ENCODE peak calls at places on chromosomes 16 and 17, in seven cellular contexts. One of them, this sample, is unnamed.

GRCh38 chr17:63096426-63096825 is 130.4 kb downstream of the TANC2 start:
- DNase-seq in OCI-LY7: no peak
- DNase-seq in H1: no peak
- DNase-seq in hepatocyte: no peak
- DNase-seq in fibroblast of lung: peak
- DNase-seq in IMR-90: peak
- DNase-seq in GM12878: no peak
- DNase-seq in this sample: no peak

GRCh38 chr17:81910840-81911276 is 341 bp downstream of the PCYT2 start:
- DNase-seq in GM12878: no peak
- DNase-seq in IMR-90: no peak
- DNase-seq in H1: no peak
- DNase-seq in hepatocyte: peak
- DNase-seq in OCI-LY7: no peak
- DNase-seq in fibroblast of lung: no peak
- DNase-seq in this sample: peak

GRCh38 chr17:72931163-72931562 is 161.3 kb downstream of the SLC39A11 start:
- DNase-seq in fibroblast of lung: no peak
- DNase-seq in H1: no peak
- DNase-seq in GM12878: peak
- DNase-seq in IMR-90: no peak
- DNase-seq in hepatocyte: no peak
- DNase-seq in OCI-LY7: peak
- DNase-seq in this sample: no peak

GRCh38 chr16:52496051-52496876 is 50.7 kb downstream of the TOX3 start:
- DNase-seq in fibroblast of lung: no peak
- DNase-seq in GM12878: no peak
- DNase-seq in OCI-LY7: no peak
- DNase-seq in hepatocyte: no peak
- DNase-seq in H1: no peak
- DNase-seq in IMR-90: no peak
- DNase-seq in this sample: no peak

GRCh38 chr17:77311371-77311981 is 170.7 kb downstream of the SEC14L1 start:
- DNase-seq in fibroblast of lung: no peak
- DNase-seq in OCI-LY7: peak
- DNase-seq in H1: no peak
- DNase-seq in GM12878: no peak
- DNase-seq in IMR-90: no peak
- DNase-seq in hepatocyte: no peak
- DNase-seq in this sample: no peak

GRCh38 chr16:31508706-31509523 is 724 bp upstream of the RUSF1 start:
- DNase-seq in fibroblast of lung: peak
- DNase-seq in H1: no peak
- DNase-seq in OCI-LY7: no peak
- DNase-seq in GM12878: no peak
- DNase-seq in hepatocyte: no peak
- DNase-seq in IMR-90: peak
- DNase-seq in this sample: no peak

GRCh38 chr16:2282866-2283555 is 15.1 kb upstream of the RNPS1 start:
- DNase-seq in GM12878: no peak
- DNase-seq in fibroblast of lung: no peak
- DNase-seq in hepatocyte: no peak
- DNase-seq in OCI-LY7: no peak
- DNase-seq in H1: no peak
- DNase-seq in IMR-90: no peak
- DNase-seq in this sample: no peak

GRCh38 chr16:75761111-75761510 is 34.8 kb upstream of the CPHXL start:
- DNase-seq in GM12878: no peak
- DNase-seq in H1: no peak
- DNase-seq in OCI-LY7: peak
- DNase-seq in fibroblast of lung: peak
- DNase-seq in hepatocyte: no peak
- DNase-seq in IMR-90: peak
- DNase-seq in this sample: no peak

GRCh38 chr17:50909765-50910661 is 43.9 kb upstream of the TOB1 start:
- DNase-seq in GM12878: no peak
- DNase-seq in fibroblast of lung: no peak
- DNase-seq in OCI-LY7: no peak
- DNase-seq in hepatocyte: no peak
- DNase-seq in IMR-90: no peak
- DNase-seq in H1: no peak
- DNase-seq in this sample: no peak

GRCh38 chr17:2691069-2691871 is 20.3 kb downstream of the CLUH start:
- DNase-seq in OCI-LY7: no peak
- DNase-seq in GM12878: no peak
- DNase-seq in hepatocyte: no peak
- DNase-seq in IMR-90: no peak
- DNase-seq in fibroblast of lung: no peak
- DNase-seq in H1: no peak
- DNase-seq in this sample: no peak

GRCh38 chr16:21150375-21151001 is at the start of gene DNAH3:
- DNase-seq in fibroblast of lung: no peak
- DNase-seq in OCI-LY7: no peak
- DNase-seq in GM12878: no peak
- DNase-seq in IMR-90: no peak
- DNase-seq in hepatocyte: no peak
- DNase-seq in H1: no peak
- DNase-seq in this sample: no peak

GRCh38 chr17:50163846-50164696 is 1.7 kb upstream of the SGCA start:
- DNase-seq in GM12878: peak
- DNase-seq in fibroblast of lung: no peak
- DNase-seq in IMR-90: no peak
- DNase-seq in H1: no peak
- DNase-seq in hepatocyte: no peak
- DNase-seq in OCI-LY7: no peak
- DNase-seq in this sample: no peak

GRCh38 chr17:82252511-82253178 is 20.9 kb downstream of the CSNK1D start:
- DNase-seq in IMR-90: no peak
- DNase-seq in fibroblast of lung: no peak
- DNase-seq in OCI-LY7: no peak
- DNase-seq in H1: no peak
- DNase-seq in GM12878: no peak
- DNase-seq in hepatocyte: no peak
- DNase-seq in this sample: no peak

GRCh38 chr16:12195296-12195695 is 218.8 kb downstream of the SNX29 start:
- DNase-seq in H1: no peak
- DNase-seq in fibroblast of lung: no peak
- DNase-seq in OCI-LY7: no peak
- DNase-seq in GM12878: no peak
- DNase-seq in IMR-90: no peak
- DNase-seq in hepatocyte: no peak
- DNase-seq in this sample: no peak

GRCh38 chr17:41943492-41943891 is 13.1 kb downstream of the ODAD4 start:
- DNase-seq in fibroblast of lung: no peak
- DNase-seq in GM12878: no peak
- DNase-seq in IMR-90: no peak
- DNase-seq in hepatocyte: no peak
- DNase-seq in OCI-LY7: no peak
- DNase-seq in H1: no peak
- DNase-seq in this sample: no peak

GRCh38 chr17:82435601-82436583 is 14.7 kb downstream of the CYBC1 start:
- DNase-seq in H1: no peak
- DNase-seq in hepatocyte: no peak
- DNase-seq in IMR-90: no peak
- DNase-seq in fibroblast of lung: no peak
- DNase-seq in OCI-LY7: no peak
- DNase-seq in GM12878: no peak
- DNase-seq in this sample: no peak

GRCh38 chr17:75695141-75695829 is 26.0 kb upstream of the ITGB4 start:
- DNase-seq in GM12878: no peak
- DNase-seq in H1: no peak
- DNase-seq in fibroblast of lung: peak
- DNase-seq in hepatocyte: no peak
- DNase-seq in OCI-LY7: no peak
- DNase-seq in IMR-90: peak
- DNase-seq in this sample: no peak

GRCh38 chr17:28878981-28879380 is 18.6 kb downstream of the FLOT2 start:
- DNase-seq in IMR-90: peak
- DNase-seq in GM12878: no peak
- DNase-seq in fibroblast of lung: peak
- DNase-seq in hepatocyte: peak
- DNase-seq in H1: peak
- DNase-seq in OCI-LY7: peak
- DNase-seq in this sample: peak

GRCh38 chr17:74354123-74354522 is 7.5 kb downstream of the BTBD17 start:
- DNase-seq in GM12878: no peak
- DNase-seq in H1: peak
- DNase-seq in hepatocyte: peak
- DNase-seq in IMR-90: no peak
- DNase-seq in fibroblast of lung: peak
- DNase-seq in OCI-LY7: peak
- DNase-seq in this sample: peak

DNA sequence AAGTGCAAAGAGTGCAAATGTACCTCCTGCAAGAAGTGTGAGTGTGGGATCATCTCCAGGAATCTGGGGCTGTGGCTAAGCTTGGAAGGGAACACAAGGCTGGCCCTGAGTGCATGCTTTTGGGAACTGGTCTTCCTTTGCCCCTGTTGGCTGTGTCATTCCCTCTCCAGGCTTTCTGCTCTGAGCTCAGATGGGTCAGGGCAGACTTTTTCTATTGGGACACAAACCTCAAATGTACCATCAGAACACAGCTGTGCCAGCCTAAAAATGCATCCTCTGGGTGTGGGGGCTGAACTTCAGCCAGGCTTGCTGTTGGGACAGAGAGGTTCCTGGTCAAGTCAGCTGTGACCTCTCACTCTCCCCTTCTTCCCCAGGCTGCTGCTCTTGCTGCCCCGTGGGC is 914 bp downstream of the MT1B start:
- DNase-seq in GM12878: no peak
- DNase-seq in fibroblast of lung: no peak
- DNase-seq in H1: no peak
- DNase-seq in OCI-LY7: no peak
- DNase-seq in hepatocyte: no peak
- DNase-seq in IMR-90: no peak
- DNase-seq in this sample: no peak
- H3K27ac ChIP-seq in GM12878: no peak
- H3K27ac ChIP-seq in fibroblast of lung: no peak
- H3K27ac ChIP-seq in H1: no peak
- H3K27ac ChIP-seq in OCI-LY7: no peak
- H3K27ac ChIP-seq in hepatocyte: no peak
- H3K27ac ChIP-seq in IMR-90: no peak
- H3K27ac ChIP-seq in this sample: no peak

GRCh38 chr17:64129515-64129764 is 504 bp downstream of the ERN1 start:
- DNase-seq in hepatocyte: no peak
- DNase-seq in fibroblast of lung: no peak
- DNase-seq in IMR-90: no peak
- DNase-seq in OCI-LY7: no peak
- DNase-seq in GM12878: no peak
- DNase-seq in H1: no peak
- DNase-seq in this sample: no peak
- H2AFZ ChIP-seq in hepatocyte: peak
- H2AFZ ChIP-seq in fibroblast of lung: peak
- H2AFZ ChIP-seq in IMR-90: peak
- H2AFZ ChIP-seq in OCI-LY7: no peak
- H2AFZ ChIP-seq in GM12878: peak
- H2AFZ ChIP-seq in H1: peak
- H2AFZ ChIP-seq in this sample: peak

DNA sequence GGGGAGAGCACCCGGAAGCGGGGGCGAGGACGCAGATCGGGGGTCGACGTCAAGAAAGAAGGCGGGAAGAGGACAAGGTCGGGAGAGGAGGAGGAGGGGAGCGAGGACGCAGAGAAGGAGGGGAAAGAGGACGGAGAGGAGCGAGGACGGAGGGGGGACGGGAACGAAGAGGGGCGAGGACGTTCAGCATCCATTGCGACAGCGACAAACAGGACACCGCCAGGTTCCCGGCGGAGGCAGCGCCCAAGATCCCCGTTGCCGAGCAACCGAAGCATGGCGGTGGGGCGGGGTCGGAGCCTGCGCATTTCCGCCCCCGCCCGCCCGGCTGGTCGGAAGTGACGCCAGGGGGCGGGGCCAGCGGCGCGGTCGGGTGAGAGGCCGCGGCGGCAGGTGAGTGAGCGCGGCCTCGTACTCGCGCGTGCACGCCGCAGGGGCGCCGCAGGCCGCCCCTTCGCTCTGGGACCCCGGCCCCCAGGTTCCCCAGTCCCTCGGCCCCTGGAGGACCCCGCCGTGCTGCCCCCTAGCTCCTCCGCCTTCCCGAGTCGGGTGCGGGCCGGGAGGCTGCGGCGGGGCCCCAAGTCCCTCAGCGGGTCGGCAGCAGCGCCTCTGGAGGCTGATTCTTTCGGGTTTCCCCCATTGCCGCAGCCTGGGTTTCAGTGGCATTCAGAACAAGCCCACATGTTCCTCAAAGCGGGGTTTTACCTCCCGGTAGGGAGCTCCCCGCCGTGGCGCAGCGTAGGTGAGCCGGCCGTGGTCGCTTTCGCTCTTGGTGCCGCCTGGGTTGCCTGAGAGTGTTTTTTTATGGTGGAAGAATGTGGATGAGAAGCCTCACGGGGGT is at the start of gene FAM234A:
- DNase-seq in IMR-90: peak
- DNase-seq in hepatocyte: peak
- DNase-seq in H1: peak
- DNase-seq in fibroblast of lung: peak
- DNase-seq in OCI-LY7: peak
- DNase-seq in GM12878: peak
- DNase-seq in this sample: peak
- TF ChIP-seq CTCF in IMR-90: peak
- TF ChIP-seq CTCF in hepatocyte: peak
- TF ChIP-seq CTCF in H1: peak
- TF ChIP-seq CTCF in fibroblast of lung: peak
- TF ChIP-seq CTCF in OCI-LY7: peak
- TF ChIP-seq CTCF in GM12878: peak
- TF ChIP-seq CTCF in this sample: peak

GRCh38 chr16:69881141-69881540 is 70.0 kb upstream of the CLEC18A start:
- DNase-seq in hepatocyte: no peak
- DNase-seq in H1: no peak
- DNase-seq in GM12878: no peak
- DNase-seq in fibroblast of lung: no peak
- DNase-seq in IMR-90: no peak
- DNase-seq in OCI-LY7: no peak
- DNase-seq in this sample: no peak

GRCh38 chr16:69883744-69884143 is 67.4 kb upstream of the CLEC18A start:
- DNase-seq in OCI-LY7: no peak
- DNase-seq in H1: no peak
- DNase-seq in IMR-90: no peak
- DNase-seq in fibroblast of lung: no peak
- DNase-seq in hepatocyte: no peak
- DNase-seq in GM12878: no peak
- DNase-seq in this sample: no peak

GRCh38 chr16:69885722-69886121 is 65.4 kb upstream of the CLEC18A start:
- DNase-seq in fibroblast of lung: no peak
- DNase-seq in H1: no peak
- DNase-seq in IMR-90: no peak
- DNase-seq in hepatocyte: no peak
- DNase-seq in GM12878: no peak
- DNase-seq in OCI-LY7: no peak
- DNase-seq in this sample: no peak

DNA sequence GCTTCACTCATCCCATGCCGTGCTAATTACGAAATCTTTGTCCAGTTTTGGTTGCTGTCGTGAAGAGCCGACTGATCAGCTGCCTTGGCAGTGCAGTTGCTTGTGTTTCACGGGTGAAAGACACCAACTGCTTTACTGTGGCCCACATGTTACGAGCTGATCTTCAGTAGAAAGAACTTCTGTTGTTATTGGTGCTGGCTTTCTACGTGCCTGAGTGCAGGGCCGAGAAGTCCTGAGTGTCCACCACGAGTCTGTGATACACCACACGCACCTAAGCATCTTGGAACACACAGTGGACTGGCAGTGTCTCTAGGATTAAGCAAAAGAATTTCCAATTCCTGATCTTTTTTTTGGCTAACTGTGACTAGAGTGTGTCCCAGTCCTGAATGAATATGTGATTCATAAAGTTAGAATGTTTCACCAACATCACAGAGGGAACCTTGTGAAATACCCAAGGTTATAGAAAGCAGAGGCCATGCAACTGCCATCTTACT is 70.4 kb upstream of the CLEC18A start:
- DNase-seq in IMR-90: peak
- DNase-seq in OCI-LY7: no peak
- DNase-seq in fibroblast of lung: peak
- DNase-seq in hepatocyte: no peak
- DNase-seq in H1: no peak
- DNase-seq in GM12878: no peak
- DNase-seq in this sample: no peak
- H3K27ac ChIP-seq in IMR-90: no peak
- H3K27ac ChIP-seq in OCI-LY7: no peak
- H3K27ac ChIP-seq in fibroblast of lung: no peak
- H3K27ac ChIP-seq in hepatocyte: no peak
- H3K27ac ChIP-seq in H1: no peak
- H3K27ac ChIP-seq in GM12878: no peak
- H3K27ac ChIP-seq in this sample: no peak

This sample was measured in neural progenitor cell.